ENCODE peak calls at places on chromosome 12, in seven cellular contexts. I is K562, E is SK-N-SH, T is HCT116, Z is H1, M is GM12878, X is HepG2. J is an unnamed sample.

GRCh38 chr12:1919284-1919683 is 832 bp upstream of the CACNA2D4 start:
- DNase-seq in E (peak), Z (no peak), T (no peak), X (no peak), M (no peak), I (no peak), J (no peak)

GRCh38 chr12:68223067-68223747 is 2.4 kb downstream of the IL26 start:
- DNase-seq in X (peak), Z (peak), E (peak), M (peak), T (peak), I (peak), J (peak)

GRCh38 chr12:68359669-68360068 is 27.5 kb upstream of the MDM1 start:
- DNase-seq in M (no peak), X (no peak), I (no peak), E (no peak), T (no peak), Z (no peak), J (no peak)

GRCh38 chr12:112924986-112925385 is 13.3 kb upstream of the OAS3 start:
- DNase-seq in E (no peak), T (no peak), I (no peak), M (peak), Z (no peak), X (peak), J (no peak)

GRCh38 chr12:21989819-21990412 is 48.7 kb upstream of the ABCC9 start:
- DNase-seq in E (peak), I (no peak), T (peak), Z (no peak), X (peak), M (no peak), J (peak)

GRCh38 chr12:4025420-4026358 is 152.5 kb upstream of the PARP11 start:
- DNase-seq in Z (peak), E (no peak), T (no peak), X (peak), M (no peak), I (no peak), J (no peak)

GRCh38 chr12:118327381-118327780 is 45.3 kb downstream of the TAOK3 start:
- DNase-seq in E (no peak), X (no peak), I (no peak), M (no peak), T (no peak), Z (no peak), J (no peak)

GRCh38 chr12:54379401-54380201 is 4.9 kb downstream of the ZNF385A start:
- DNase-seq in T (peak), E (peak), M (no peak), Z (peak), I (peak), X (peak), J (peak)

GRCh38 chr12:84789184-84789583 is 123.4 kb downstream of the SLC6A15 start:
- DNase-seq in I (no peak), E (no peak), M (no peak), T (no peak), X (no peak), Z (no peak), J (no peak)

GRCh38 chr12:26229910-26230309 is 34.5 kb downstream of the SSPN start:
- DNase-seq in T (no peak), X (no peak), M (no peak), E (no peak), Z (no peak), I (no peak), J (no peak)

GRCh38 chr12:3680919-3681594 is 71.9 kb downstream of the CRACR2A start:
- DNase-seq in X (no peak), I (no peak), M (no peak), Z (peak), T (no peak), E (peak), J (no peak)

GRCh38 chr12:4628406-4628805 is 20.4 kb downstream of the AKAP3 start:
- DNase-seq in M (no peak), Z (no peak), X (no peak), T (no peak), E (no peak), I (no peak), J (no peak)

GRCh38 chr12:69509308-69509736 is 39.1 kb downstream of the FRS2 start:
- DNase-seq in T (no peak), I (no peak), X (no peak), E (peak), Z (no peak), M (no peak), J (no peak)

GRCh38 chr12:69510176-69510827 is 40.1 kb downstream of the FRS2 start:
- DNase-seq in X (no peak), Z (no peak), M (no peak), T (no peak), I (no peak), E (no peak), J (no peak)

GRCh38 chr12:69508581-69508980 is 38.4 kb downstream of the FRS2 start:
- DNase-seq in T (no peak), E (no peak), I (no peak), M (no peak), X (no peak), Z (no peak), J (no peak)

GRCh38 chr12:69511016-69511415 is 40.8 kb downstream of the FRS2 start:
- DNase-seq in X (no peak), Z (no peak), M (no peak), I (no peak), E (no peak), T (no peak), J (no peak)

DNA sequence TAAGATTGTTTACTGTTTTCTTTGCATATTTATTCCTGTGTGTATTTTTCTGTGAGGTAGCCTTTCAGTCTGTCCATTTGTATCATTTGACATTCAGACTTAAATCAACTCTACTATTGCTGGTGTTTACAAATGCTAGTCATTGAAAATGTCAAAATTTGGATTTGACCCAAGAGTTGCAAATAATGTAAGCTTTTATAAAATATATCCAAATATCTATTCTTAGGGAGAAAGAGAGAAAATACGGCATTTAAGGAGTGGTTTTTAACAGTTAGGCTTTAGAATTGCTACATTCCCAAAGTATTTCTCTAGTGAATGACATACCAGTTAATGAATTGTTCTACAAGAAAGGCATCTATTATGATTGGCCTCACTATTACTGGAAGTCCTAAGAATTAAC is 37.9 kb downstream of the FRS2 start:
- DNase-seq in I (no peak), T (no peak), M (no peak), E (no peak), X (no peak), Z (no peak), J (no peak)
- TF ChIP-seq JUND in I (no peak), T (no peak), M (no peak), E (no peak), X (no peak), Z (no peak), J (no peak)

DNA sequence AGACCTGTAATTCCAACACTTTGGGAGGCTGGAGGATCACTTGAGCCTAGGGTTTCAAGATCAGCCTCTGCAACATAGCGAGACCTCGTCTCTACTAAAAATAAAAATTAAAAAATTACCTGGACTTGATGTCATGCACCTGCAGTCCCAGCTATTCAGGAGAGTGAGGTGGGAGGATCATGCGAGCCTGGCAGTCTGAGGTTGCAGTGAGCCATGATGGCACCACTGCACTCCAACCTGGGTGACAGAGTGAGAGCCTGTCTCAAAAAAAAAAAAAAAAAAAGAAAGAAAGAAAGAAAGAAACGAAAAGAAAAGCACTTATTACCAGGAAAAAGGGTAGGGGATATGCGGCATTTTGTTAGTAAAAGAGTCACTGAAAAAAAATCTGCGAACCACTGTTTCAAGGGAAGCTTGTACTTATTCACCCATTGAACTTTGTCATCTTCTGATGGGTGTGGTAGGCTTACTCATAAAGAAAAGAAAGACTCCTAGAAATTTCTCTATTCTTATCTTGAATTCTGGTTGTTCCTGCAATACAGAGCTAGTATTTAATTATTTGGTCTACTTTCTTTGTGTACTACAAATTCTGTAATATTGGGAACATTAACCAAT is 33.6 kb upstream of the PLEKHA5 start:
- DNase-seq in E (no peak), X (no peak), Z (no peak), I (no peak), M (no peak), T (no peak), J (no peak)
- TF ChIP-seq JUND in E (no peak), X (no peak), Z (no peak), I (no peak), M (no peak), T (no peak), J (no peak)

DNA sequence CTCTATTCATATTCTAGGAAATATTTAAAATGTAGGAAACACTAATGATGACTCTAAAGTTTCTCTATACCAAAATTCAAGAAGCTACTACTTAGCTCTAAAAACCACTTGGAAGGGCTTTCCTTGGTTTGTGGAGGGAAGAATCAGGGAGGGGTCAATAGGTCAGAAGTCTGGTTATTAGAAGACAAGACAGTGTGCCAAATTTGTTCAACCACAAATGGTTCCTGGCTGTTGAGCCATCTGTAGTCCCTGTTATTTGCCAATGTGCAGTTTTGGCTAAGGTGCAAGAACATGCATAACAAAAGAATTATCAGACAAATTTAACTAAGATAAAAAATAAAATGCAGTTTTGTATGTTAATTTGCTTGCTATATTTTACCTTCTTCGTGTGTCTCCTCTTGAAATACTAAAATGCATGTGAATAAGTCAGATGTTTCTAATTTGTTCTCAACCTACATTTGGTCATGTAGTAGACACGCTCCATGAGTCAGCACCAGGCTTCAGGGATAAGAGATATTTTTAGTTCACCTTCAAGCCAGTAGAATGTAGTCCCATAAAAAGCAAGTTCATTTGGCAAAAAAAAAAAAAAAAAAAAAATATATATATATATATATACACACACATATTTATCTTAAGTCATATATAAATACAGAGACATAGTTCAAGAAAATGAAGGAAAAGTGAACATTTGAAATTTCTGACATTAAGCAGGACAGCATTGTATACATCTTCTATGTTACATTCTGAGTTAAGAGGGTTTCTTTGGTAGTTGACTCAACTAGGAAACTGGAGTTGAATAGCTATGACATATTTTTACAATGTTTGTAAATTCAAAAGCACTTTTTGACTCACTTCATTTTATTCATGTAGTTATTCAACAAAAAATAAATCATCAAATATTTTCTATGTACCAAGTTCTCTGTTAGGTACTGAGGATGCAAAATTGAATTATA is 123.3 kb downstream of the KCNC2 start:
- DNase-seq in E (no peak), Z (no peak), T (no peak), M (no peak), I (no peak), X (no peak), J (no peak)
- TF ChIP-seq JUND in E (no peak), Z (no peak), T (no peak), M (no peak), I (no peak), X (no peak), J (no peak)

GRCh38 chr12:76608070-76608469 is 48.5 kb upstream of the OSBPL8 start:
- DNase-seq in I (no peak), E (no peak), T (no peak), Z (no peak), X (no peak), M (no peak), J (no peak)
- TF ChIP-seq JUND in I (no peak), E (no peak), T (no peak), Z (no peak), X (no peak), M (no peak), J (no peak)

DNA sequence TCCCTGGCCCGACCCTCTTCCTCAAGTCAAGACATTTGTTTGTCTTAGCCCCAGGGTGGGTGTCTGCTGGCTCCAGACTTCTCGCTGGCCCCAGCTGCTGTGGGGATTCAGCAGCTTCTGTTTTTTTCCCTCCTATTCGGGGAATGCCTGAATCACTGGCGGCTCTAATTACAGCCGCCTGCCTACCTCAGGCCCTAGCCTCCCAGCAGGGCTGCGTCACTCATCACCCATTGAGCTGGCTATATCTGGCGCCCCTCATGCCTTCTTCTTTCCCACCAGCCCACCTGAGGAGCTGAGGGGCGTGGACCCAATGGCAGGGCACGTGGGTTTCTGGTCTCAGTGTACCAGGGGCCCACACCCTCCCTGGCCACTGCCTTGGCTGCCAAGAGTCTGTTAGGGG is 10.1 kb downstream of the KRT80 start:
- DNase-seq in M (no peak), E (peak), I (no peak), Z (no peak), T (no peak), X (no peak), J (no peak)
- TF ChIP-seq JUND in M (no peak), E (peak), I (no peak), Z (no peak), T (no peak), X (no peak), J (no peak)

GRCh38 chr12:57300961-57301584 is 50.1 kb upstream of the STAC3 start:
- DNase-seq in T (no peak), X (no peak), Z (no peak), E (no peak), M (no peak), I (no peak), J (no peak)

GRCh38 chr12:57296291-57296690 is 45.3 kb upstream of the STAC3 start:
- DNase-seq in I (no peak), X (no peak), T (no peak), Z (no peak), E (no peak), M (no peak), J (no peak)

GRCh38 chr12:57299514-57300016 is 48.6 kb upstream of the STAC3 start:
- DNase-seq in E (no peak), M (no peak), X (no peak), Z (no peak), I (no peak), T (no peak), J (no peak)
- TF ChIP-seq JUND in E (no peak), M (no peak), X (no peak), Z (no peak), I (no peak), T (no peak), J (no peak)

J was measured in T47D.